ENCODE peak calls at places on chromosomes 2 and 18, in five cellular contexts. H, S, F, Q and E are unnamed samples.

GRCh38 chr18:23053756-23054457 is 81.4 kb upstream of the CABLES1 start:
- DNase-seq in H (no peak), S (no peak), F (peak), Q (no peak), E (no peak)

GRCh38 chr18:9614401-9615279 is at the start of gene PPP4R1:
- DNase-seq in H (peak), S (peak), F (peak), Q (peak), E (no peak)

GRCh38 chr18:49647496-49648168 is 85.8 kb downstream of the LIPG start:
- DNase-seq in H (no peak), S (no peak), F (peak), Q (no peak), E (no peak)

GRCh38 chr18:55687106-55687505 is 99.1 kb upstream of the TCF4 start:
- DNase-seq in H (no peak), S (no peak), F (no peak), Q (no peak), E (no peak)

GRCh38 chr2:220309215-220309614 is 681.8 kb downstream of the SLC4A3 start:
- DNase-seq in H (no peak), S (no peak), F (no peak), Q (no peak), E (no peak)

GRCh38 chr2:101818531-101819451 is 121.3 kb downstream of the MAP4K4 start:
- DNase-seq in H (no peak), S (peak), F (no peak), Q (no peak), E (no peak)

GRCh38 chr2:164868563-164869419 is 27.2 kb upstream of the COBLL1 start:
- DNase-seq in H (no peak), S (no peak), F (no peak), Q (no peak), E (no peak)

GRCh38 chr18:24560511-24560981 is 100.1 kb downstream of the HRH4 start:
- DNase-seq in H (no peak), S (peak), F (peak), Q (no peak), E (peak)